ENCODE peak calls at places on chromosomes 3 and 15, in four cellular contexts. One of them, this sample, is unnamed.

GRCh38 chr3:50606596-50606995 is 5.0 kb downstream of the CISH start:
- DNase-seq in WTC11: no peak
- DNase-seq in K562: no peak
- DNase-seq in HepG2: no peak
- DNase-seq in this sample: no peak

GRCh38 chr3:149442845-149443544 is 31.5 kb upstream of the TM4SF4 start:
- DNase-seq in WTC11: no peak
- DNase-seq in K562: no peak
- DNase-seq in HepG2: no peak
- DNase-seq in this sample: no peak

GRCh38 chr3:196792771-196793170 is 53.1 kb downstream of the PAK2 start:
- DNase-seq in WTC11: no peak
- DNase-seq in K562: no peak
- DNase-seq in HepG2: peak; percentile 63
- DNase-seq in this sample: peak; percentile 16

GRCh38 chr15:29242466-29243242 is 27.0 kb downstream of the NSMCE3 start:
- DNase-seq in WTC11: no peak
- DNase-seq in K562: no peak
- DNase-seq in HepG2: no peak
- DNase-seq in this sample: no peak

GRCh38 chr3:160016972-160017371 is 28.3 kb downstream of the IL12A start:
- DNase-seq in WTC11: no peak
- DNase-seq in K562: no peak
- DNase-seq in HepG2: peak; percentile 52
- DNase-seq in this sample: no peak

GRCh38 chr3:129018751-129019150 is 17.6 kb downstream of the EFCC1 start:
- DNase-seq in WTC11: no peak
- DNase-seq in K562: no peak
- DNase-seq in HepG2: no peak
- DNase-seq in this sample: no peak

GRCh38 chr3:12195231-12195630 is 36.5 kb upstream of the TIMP4 start:
- DNase-seq in WTC11: no peak
- DNase-seq in K562: no peak
- DNase-seq in HepG2: no peak
- DNase-seq in this sample: no peak

GRCh38 chr15:72784233-72784876 is 797 bp upstream of the ADPGK start:
- DNase-seq in WTC11: no peak
- DNase-seq in K562: peak; percentile 69
- DNase-seq in HepG2: peak; percentile 62
- DNase-seq in this sample: peak; percentile 87

GRCh38 chr15:33067456-33067855 is 127.1 kb downstream of the FMN1 start:
- DNase-seq in WTC11: no peak
- DNase-seq in K562: no peak
- DNase-seq in HepG2: no peak
- DNase-seq in this sample: no peak

GRCh38 chr15:71730277-71731144 is 79.8 kb upstream of the NR2E3 start:
- DNase-seq in WTC11: peak; percentile 40
- DNase-seq in K562: peak; percentile 55
- DNase-seq in HepG2: peak; percentile 50
- DNase-seq in this sample: peak; percentile 88

GRCh38 chr15:63059573-63060216 is 17.1 kb downstream of the TPM1 start:
- DNase-seq in WTC11: no peak
- DNase-seq in K562: no peak
- DNase-seq in HepG2: no peak
- DNase-seq in this sample: no peak

GRCh38 chr3:14824646-14825045 is 5.9 kb downstream of the FGD5 start:
- DNase-seq in WTC11: no peak
- DNase-seq in K562: no peak
- DNase-seq in HepG2: no peak
- DNase-seq in this sample: no peak

GRCh38 chr3:16112910-16113504 is 61.5 kb upstream of the GALNT15 start:
- DNase-seq in WTC11: no peak
- DNase-seq in K562: no peak
- DNase-seq in HepG2: no peak
- DNase-seq in this sample: no peak

GRCh38 chr3:37918627-37919026 is 56.9 kb downstream of the CTDSPL start:
- DNase-seq in WTC11: no peak
- DNase-seq in K562: no peak
- DNase-seq in HepG2: no peak
- DNase-seq in this sample: no peak

GRCh38 chr3:177824841-177825240 is 627.6 kb upstream of the TBL1XR1 start:
- DNase-seq in WTC11: no peak
- DNase-seq in K562: no peak
- DNase-seq in HepG2: no peak
- DNase-seq in this sample: no peak

GRCh38 chr3:173988912-173989311 is 591.4 kb downstream of the NLGN1 start:
- DNase-seq in WTC11: no peak
- DNase-seq in K562: no peak
- DNase-seq in HepG2: no peak
- DNase-seq in this sample: no peak

GRCh38 chr3:171108066-171108465 is 81.5 kb upstream of the SLC2A2 start:
- DNase-seq in WTC11: no peak
- DNase-seq in K562: no peak
- DNase-seq in HepG2: no peak
- DNase-seq in this sample: peak; percentile 4

GRCh38 chr3:166123576-166123975 is 286.4 kb upstream of the BCHE start:
- DNase-seq in WTC11: no peak
- DNase-seq in K562: no peak
- DNase-seq in HepG2: no peak
- DNase-seq in this sample: no peak

GRCh38 chr15:37112171-37112570 is 11.8 kb upstream of the MEIS2 start:
- DNase-seq in WTC11: no peak
- DNase-seq in K562: no peak
- DNase-seq in HepG2: no peak
- DNase-seq in this sample: no peak

GRCh38 chr3:125001557-125002413 is 54.0 kb downstream of the HEG1 start:
- DNase-seq in WTC11: no peak
- DNase-seq in K562: no peak
- DNase-seq in HepG2: peak; percentile 98
- DNase-seq in this sample: no peak

GRCh38 chr3:69051796-69052566 is at the start of gene TMF1:
- DNase-seq in WTC11: peak; percentile 95
- DNase-seq in K562: peak; percentile 91
- DNase-seq in HepG2: peak; percentile 98
- DNase-seq in this sample: peak; percentile 84

GRCh38 chr3:76436895-76437294 is 603.0 kb upstream of the ROBO2 start:
- DNase-seq in WTC11: no peak
- DNase-seq in K562: no peak
- DNase-seq in HepG2: no peak
- DNase-seq in this sample: no peak

GRCh38 chr3:56787784-56788256 is 13.9 kb downstream of the ARHGEF3 start:
- DNase-seq in WTC11: no peak
- DNase-seq in K562: no peak
- DNase-seq in HepG2: no peak
- DNase-seq in this sample: no peak

GRCh38 chr3:127428344-127429001 is 140.6 kb upstream of the PRR20G start:
- DNase-seq in WTC11: no peak
- DNase-seq in K562: no peak
- DNase-seq in HepG2: no peak
- DNase-seq in this sample: no peak

GRCh38 chr3:11803977-11804903 is 42.4 kb downstream of the TAMM41 start:
- DNase-seq in WTC11: peak; percentile 28
- DNase-seq in K562: peak; percentile 61
- DNase-seq in HepG2: peak; percentile 51
- DNase-seq in this sample: peak; percentile 68

GRCh38 chr3:55782351-55782750 is 295.2 kb upstream of the WNT5A start:
- DNase-seq in WTC11: no peak
- DNase-seq in K562: no peak
- DNase-seq in HepG2: no peak
- DNase-seq in this sample: no peak

GRCh38 chr3:123658118-123658859 is 73.4 kb upstream of the HACD2 start:
- DNase-seq in WTC11: no peak
- DNase-seq in K562: no peak
- DNase-seq in HepG2: no peak
- DNase-seq in this sample: no peak

GRCh38 chr15:31147456-31147855 is 45.9 kb upstream of the TRPM1 start:
- DNase-seq in WTC11: no peak
- DNase-seq in K562: no peak
- DNase-seq in HepG2: no peak
- DNase-seq in this sample: no peak

GRCh38 chr15:92034227-92034626 is 180.7 kb downstream of the SLCO3A1 start:
- DNase-seq in WTC11: no peak
- DNase-seq in K562: no peak
- DNase-seq in HepG2: no peak
- DNase-seq in this sample: no peak

GRCh38 chr3:143754090-143754489 is 94.2 kb downstream of the SLC9A9 start:
- DNase-seq in WTC11: no peak
- DNase-seq in K562: no peak
- DNase-seq in HepG2: no peak
- DNase-seq in this sample: no peak
- TF ChIP-seq HMGXB4 in WTC11: no peak
- TF ChIP-seq HMGXB4 in K562: no peak
- TF ChIP-seq HMGXB4 in HepG2: no peak
- TF ChIP-seq HMGXB4 in this sample: no peak

GRCh38 chr3:133280591-133280990 is 119.3 kb upstream of the BFSP2 start:
- DNase-seq in WTC11: no peak
- DNase-seq in K562: no peak
- DNase-seq in HepG2: no peak
- DNase-seq in this sample: no peak

GRCh38 chr3:133282239-133282638 is 117.6 kb upstream of the BFSP2 start:
- DNase-seq in WTC11: no peak
- DNase-seq in K562: no peak
- DNase-seq in HepG2: no peak
- DNase-seq in this sample: no peak

GRCh38 chr3:133274477-133274876 is 125.4 kb upstream of the BFSP2 start:
- DNase-seq in WTC11: no peak
- DNase-seq in K562: no peak
- DNase-seq in HepG2: no peak
- DNase-seq in this sample: no peak

GRCh38 chr3:133276594-133276993 is 123.3 kb upstream of the BFSP2 start:
- DNase-seq in WTC11: no peak
- DNase-seq in K562: no peak
- DNase-seq in HepG2: no peak
- DNase-seq in this sample: no peak

DNA sequence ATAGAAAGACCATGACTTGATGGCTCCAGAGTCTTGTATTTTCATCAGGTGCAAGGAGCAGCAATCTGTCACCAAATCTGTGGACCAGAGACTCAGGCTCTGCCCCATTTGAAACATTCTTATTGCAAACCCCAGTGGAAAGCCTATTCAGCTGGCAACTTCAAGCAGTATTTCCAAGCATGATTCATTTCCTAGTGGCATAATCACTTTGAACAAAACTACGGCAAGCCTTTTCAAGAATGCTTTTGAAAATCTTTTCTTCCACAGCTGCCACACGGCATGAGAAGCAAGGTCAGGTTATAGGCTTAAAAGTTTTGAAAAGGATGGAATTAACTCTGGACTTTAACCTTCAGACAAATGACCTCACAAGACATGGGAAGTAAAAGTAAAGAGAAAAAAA is 122.0 kb upstream of the BFSP2 start:
- DNase-seq in WTC11: no peak
- DNase-seq in K562: no peak
- DNase-seq in HepG2: no peak
- DNase-seq in this sample: no peak
- TF ChIP-seq HMGXB4 in WTC11: no peak
- TF ChIP-seq HMGXB4 in K562: no peak
- TF ChIP-seq HMGXB4 in HepG2: no peak
- TF ChIP-seq HMGXB4 in this sample: no peak

DNA sequence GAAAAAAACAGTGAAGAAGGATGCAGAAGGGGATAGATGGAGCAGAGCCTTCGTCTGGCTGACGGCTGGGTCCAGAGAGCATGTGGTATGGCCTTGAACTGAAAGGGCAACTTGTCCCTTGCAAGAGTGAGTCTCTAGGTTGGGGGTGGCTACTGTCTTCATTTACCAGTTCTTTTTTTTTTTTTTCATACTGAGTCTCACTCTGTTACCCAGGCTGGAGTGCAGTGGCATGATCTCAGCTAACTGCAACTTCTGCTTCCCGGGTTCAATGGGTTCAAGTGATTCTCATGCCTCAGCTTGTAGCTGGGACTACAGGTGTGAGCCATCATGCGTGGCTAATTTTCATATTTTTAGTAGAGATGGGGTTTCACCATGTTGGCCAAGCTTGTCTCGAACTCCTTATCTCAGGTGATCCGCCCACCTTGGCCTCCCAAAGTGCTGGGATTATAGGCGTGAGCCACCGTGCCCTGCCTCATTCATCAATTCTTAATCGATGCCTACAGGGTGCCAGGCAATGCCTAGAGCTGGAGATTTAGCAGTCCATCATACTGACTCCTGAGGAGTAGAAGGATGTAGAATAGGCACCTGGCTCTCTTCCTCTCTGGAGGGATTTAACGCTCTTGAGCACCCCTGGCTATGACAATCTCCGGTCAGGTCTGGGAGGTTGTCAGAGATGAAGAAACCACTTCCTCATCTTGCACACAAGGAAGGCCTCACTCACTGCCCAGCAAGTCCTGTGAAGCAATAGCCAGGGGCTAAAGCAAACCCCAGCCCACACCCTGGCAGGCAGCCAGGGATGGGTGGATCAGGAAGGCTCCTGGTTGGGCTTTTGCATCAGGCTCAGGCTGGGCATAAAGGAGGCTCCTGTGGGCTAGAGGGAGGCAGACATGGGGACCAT is at the start of gene CAMP:
- DNase-seq in WTC11: no peak
- DNase-seq in K562: no peak
- DNase-seq in HepG2: peak; percentile 70
- DNase-seq in this sample: peak; percentile 33
- TF ChIP-seq HMGXB4 in WTC11: no peak
- TF ChIP-seq HMGXB4 in K562: no peak
- TF ChIP-seq HMGXB4 in HepG2: no peak
- TF ChIP-seq HMGXB4 in this sample: no peak

GRCh38 chr3:186102687-186103086 is 6.2 kb downstream of the ETV5 start:
- DNase-seq in WTC11: no peak
- DNase-seq in K562: no peak
- DNase-seq in HepG2: no peak
- DNase-seq in this sample: no peak
- TF ChIP-seq HMGXB4 in WTC11: no peak
- TF ChIP-seq HMGXB4 in K562: no peak
- TF ChIP-seq HMGXB4 in HepG2: no peak
- TF ChIP-seq HMGXB4 in this sample: no peak